ENCODE peak calls at places on chromosomes 5 and 9, in eight cellular contexts. A is kidney epithelial cell; Y is gastrocnemius medialis; H is upper lobe of right lung; M is NCI-H1105; L is stimulated activated CD4-positive, alpha-beta T cell treated with anti-CD3 and anti-CD28 coated beads, Interleukin-2, amount 100 ng/mL, for 48 hours; K is fibroblast of mammary gland; X is AG09309. F is an unnamed sample.
A peak's percentile ranks its signal among the peaks of the same experiment; 100 is the strongest.

GRCh38 chr9:124873664-124874063 is 11.7 kb downstream of the ARPC5L start:
- DNase-seq in A (no peak), Y (no peak), H (no peak), M (no peak), L (no peak), K (no peak), X (no peak), F (no peak)

GRCh38 chr5:18078157-18078556 is 443.9 kb downstream of the TAF11L14 start:
- DNase-seq in A (no peak), Y (no peak), H (no peak), M (no peak), L (no peak), K (no peak), X (no peak), F (peak; percentile 24)

GRCh38 chr5:87053134-87053533 is 214.5 kb upstream of the RASA1 start:
- DNase-seq in A (no peak), Y (no peak), H (no peak), M (no peak), L (no peak), K (no peak), X (no peak), F (no peak)

GRCh38 chr5:170497311-170498038 is 6.3 kb upstream of the KCNIP1 start:
- DNase-seq in A (no peak), Y (no peak), H (no peak), M (no peak), L (no peak), K (peak; percentile 30), X (no peak), F (no peak)

GRCh38 chr5:179438461-179438860 is 93.2 kb upstream of the ADAMTS2 start:
- DNase-seq in A (no peak), Y (no peak), H (no peak), M (no peak), L (no peak), K (no peak), X (no peak), F (no peak)

GRCh38 chr9:133099726-133100517 is 21.1 kb downstream of the RALGDS start:
- DNase-seq in A (no peak), Y (no peak), H (peak; percentile 59), M (no peak), L (no peak), K (no peak), X (no peak), F (no peak)

GRCh38 chr5:172932313-172933017 is 26.8 kb upstream of the RPL26L1 start:
- DNase-seq in A (no peak), Y (peak; percentile 60), H (peak; percentile 91), M (peak; percentile 42), L (peak; percentile 76), K (peak; percentile 69), X (no peak), F (peak; percentile 44)

GRCh38 chr5:178453224-178453623 is 137.0 kb downstream of the COL23A1 start:
- DNase-seq in A (peak; percentile 75), Y (no peak), H (peak; percentile 12), M (no peak), L (no peak), K (peak; percentile 7), X (peak; percentile 10), F (no peak)

GRCh38 chr5:126976520-126977172 is 53.7 kb downstream of the MARCHF3 start:
- DNase-seq in A (no peak), Y (no peak), H (no peak), M (no peak), L (no peak), K (no peak), X (no peak), F (no peak)